ENCODE peak calls at places on chromosomes 11 and 22, in six cellular contexts. One of them, this sample, is unnamed.

GRCh38 chr11:88103337-88104206 is 71.7 kb downstream of the RAB38 start:
- DNase-seq in HepG2: peak; percentile 52
- DNase-seq in K562: peak; percentile 73
- DNase-seq in sigmoid colon: no peak
- DNase-seq in B cell: peak; percentile 14
- DNase-seq in Calu3: peak; percentile 70
- DNase-seq in this sample: peak; percentile 14

GRCh38 chr11:100918551-100919500 is 210.8 kb downstream of the PGR start:
- DNase-seq in Calu3: peak; percentile 24
- DNase-seq in B cell: no peak
- DNase-seq in K562: peak; percentile 7
- DNase-seq in sigmoid colon: no peak
- DNase-seq in HepG2: no peak
- DNase-seq in this sample: no peak

GRCh38 chr11:104547996-104548661 is 350.1 kb downstream of the CASP12 start:
- DNase-seq in Calu3: no peak
- DNase-seq in B cell: no peak
- DNase-seq in HepG2: no peak
- DNase-seq in sigmoid colon: no peak
- DNase-seq in K562: no peak
- DNase-seq in this sample: no peak

GRCh38 chr22:46081036-46081830 is 69.1 kb upstream of the PPARA start:
- DNase-seq in sigmoid colon: peak; percentile 76
- DNase-seq in Calu3: no peak
- DNase-seq in K562: no peak
- DNase-seq in B cell: no peak
- DNase-seq in HepG2: no peak
- DNase-seq in this sample: no peak

GRCh38 chr11:69925366-69926196 is 106.4 kb upstream of the FGF3 start:
- DNase-seq in sigmoid colon: peak; percentile 65
- DNase-seq in K562: no peak
- DNase-seq in B cell: no peak
- DNase-seq in HepG2: no peak
- DNase-seq in Calu3: no peak
- DNase-seq in this sample: peak; percentile 15

GRCh38 chr11:106077609-106078517 is at the start of gene AASDHPPT:
- DNase-seq in K562: peak; percentile 54
- DNase-seq in HepG2: peak; percentile 46
- DNase-seq in B cell: no peak
- DNase-seq in sigmoid colon: no peak
- DNase-seq in Calu3: peak; percentile 4
- DNase-seq in this sample: no peak

GRCh38 chr11:121933694-121934093 is 182.3 kb downstream of the BLID start:
- DNase-seq in HepG2: no peak
- DNase-seq in Calu3: no peak
- DNase-seq in sigmoid colon: no peak
- DNase-seq in K562: no peak
- DNase-seq in B cell: no peak
- DNase-seq in this sample: no peak

GRCh38 chr11:118529584-118530175 is 1.3 kb upstream of the TMEM25 start:
- DNase-seq in B cell: no peak
- DNase-seq in sigmoid colon: no peak
- DNase-seq in HepG2: no peak
- DNase-seq in Calu3: no peak
- DNase-seq in K562: no peak
- DNase-seq in this sample: no peak

GRCh38 chr22:44638966-44639739 is 62.9 kb upstream of the PRR5 start:
- DNase-seq in HepG2: no peak
- DNase-seq in Calu3: no peak
- DNase-seq in K562: no peak
- DNase-seq in B cell: no peak
- DNase-seq in sigmoid colon: peak; percentile 69
- DNase-seq in this sample: no peak

GRCh38 chr22:44645083-44645482 is 56.9 kb upstream of the PRR5 start:
- DNase-seq in B cell: no peak
- DNase-seq in HepG2: peak; percentile 82
- DNase-seq in K562: no peak
- DNase-seq in sigmoid colon: no peak
- DNase-seq in Calu3: no peak
- DNase-seq in this sample: no peak

GRCh38 chr22:46842606-46843005 is 80.2 kb downstream of the TBC1D22A start:
- DNase-seq in HepG2: no peak
- DNase-seq in B cell: no peak
- DNase-seq in Calu3: no peak
- DNase-seq in K562: no peak
- DNase-seq in sigmoid colon: peak; percentile 76
- DNase-seq in this sample: no peak

GRCh38 chr11:92136792-92137191 is 87.8 kb upstream of the FAT3 start:
- DNase-seq in sigmoid colon: no peak
- DNase-seq in Calu3: no peak
- DNase-seq in HepG2: no peak
- DNase-seq in K562: peak; percentile 5
- DNase-seq in B cell: no peak
- DNase-seq in this sample: no peak

GRCh38 chr22:30371981-30372380 is 15.2 kb downstream of the CCDC157 start:
- DNase-seq in sigmoid colon: no peak
- DNase-seq in Calu3: no peak
- DNase-seq in B cell: no peak
- DNase-seq in K562: no peak
- DNase-seq in HepG2: no peak
- DNase-seq in this sample: no peak

GRCh38 chr22:19805821-19806212 is 45.2 kb downstream of the TBX1 start:
- DNase-seq in Calu3: peak; percentile 9
- DNase-seq in B cell: no peak
- DNase-seq in K562: no peak
- DNase-seq in sigmoid colon: no peak
- DNase-seq in HepG2: no peak
- DNase-seq in this sample: no peak

GRCh38 chr11:12189543-12190235 is 79.3 kb downstream of the MICAL2 start:
- DNase-seq in HepG2: no peak
- DNase-seq in K562: no peak
- DNase-seq in sigmoid colon: no peak
- DNase-seq in Calu3: no peak
- DNase-seq in B cell: no peak
- DNase-seq in this sample: no peak

GRCh38 chr22:38267086-38267485 is 5.7 kb downstream of the TMEM184B start:
- DNase-seq in sigmoid colon: no peak
- DNase-seq in Calu3: no peak
- DNase-seq in B cell: no peak
- DNase-seq in K562: peak; percentile 63
- DNase-seq in HepG2: no peak
- DNase-seq in this sample: no peak

GRCh38 chr11:107301886-107302285 is 155.7 kb downstream of the CWF19L2 start:
- DNase-seq in sigmoid colon: no peak
- DNase-seq in K562: no peak
- DNase-seq in HepG2: no peak
- DNase-seq in B cell: no peak
- DNase-seq in Calu3: no peak
- DNase-seq in this sample: no peak

GRCh38 chr22:31081963-31082605 is 966 bp downstream of the SMTN start:
- DNase-seq in sigmoid colon: no peak
- DNase-seq in Calu3: no peak
- DNase-seq in B cell: no peak
- DNase-seq in K562: no peak
- DNase-seq in HepG2: no peak
- DNase-seq in this sample: no peak

GRCh38 chr11:114259124-114259526 is 37.1 kb upstream of the NNMT start:
- DNase-seq in sigmoid colon: peak; percentile 87
- DNase-seq in K562: no peak
- DNase-seq in B cell: peak; percentile 74
- DNase-seq in HepG2: no peak
- DNase-seq in Calu3: no peak
- DNase-seq in this sample: no peak

GRCh38 chr11:3675971-3676370 is 4.8 kb upstream of the CHRNA10 start:
- DNase-seq in B cell: no peak
- DNase-seq in Calu3: no peak
- DNase-seq in sigmoid colon: no peak
- DNase-seq in HepG2: no peak
- DNase-seq in K562: no peak
- DNase-seq in this sample: no peak

GRCh38 chr11:70521475-70522260 is 123.3 kb downstream of the CTTN start:
- DNase-seq in B cell: no peak
- DNase-seq in HepG2: no peak
- DNase-seq in Calu3: no peak
- DNase-seq in sigmoid colon: no peak
- DNase-seq in K562: no peak
- DNase-seq in this sample: no peak

GRCh38 chr11:69218271-69218682 is 62.5 kb downstream of the SMIM38 start:
- DNase-seq in Calu3: no peak
- DNase-seq in B cell: no peak
- DNase-seq in HepG2: no peak
- DNase-seq in K562: no peak
- DNase-seq in sigmoid colon: no peak
- DNase-seq in this sample: no peak

GRCh38 chr11:61827573-61828378 is at the start of gene FADS2:
- DNase-seq in B cell: peak; percentile 71
- DNase-seq in K562: no peak
- DNase-seq in Calu3: peak; percentile 50
- DNase-seq in sigmoid colon: peak; percentile 92
- DNase-seq in HepG2: peak; percentile 55
- DNase-seq in this sample: peak; percentile 65

GRCh38 chr11:94734563-94735275 is 33.4 kb upstream of the AMOTL1 start:
- DNase-seq in sigmoid colon: no peak
- DNase-seq in HepG2: no peak
- DNase-seq in Calu3: no peak
- DNase-seq in B cell: no peak
- DNase-seq in K562: peak; percentile 45
- DNase-seq in this sample: no peak

GRCh38 chr11:128559496-128560103 is 27.8 kb downstream of the ETS1 start:
- DNase-seq in sigmoid colon: no peak
- DNase-seq in B cell: no peak
- DNase-seq in Calu3: no peak
- DNase-seq in K562: no peak
- DNase-seq in HepG2: no peak
- DNase-seq in this sample: no peak

GRCh38 chr22:32079110-32080089 is 36.3 kb downstream of the SLC5A1 start:
- DNase-seq in B cell: no peak
- DNase-seq in K562: no peak
- DNase-seq in HepG2: no peak
- DNase-seq in sigmoid colon: no peak
- DNase-seq in Calu3: peak; percentile 58
- DNase-seq in this sample: no peak

GRCh38 chr11:22337571-22338464 is at the start of gene SLC17A6:
- DNase-seq in Calu3: peak; percentile 32
- DNase-seq in K562: peak; percentile 44
- DNase-seq in B cell: peak; percentile 5
- DNase-seq in HepG2: peak; percentile 21
- DNase-seq in sigmoid colon: no peak
- DNase-seq in this sample: no peak

GRCh38 chr11:122748968-122749687 is 89.2 kb upstream of the CRTAM start:
- DNase-seq in sigmoid colon: peak; percentile 78
- DNase-seq in B cell: peak; percentile 39
- DNase-seq in K562: no peak
- DNase-seq in Calu3: no peak
- DNase-seq in HepG2: no peak
- DNase-seq in this sample: peak; percentile 50

GRCh38 chr11:34501500-34501899 is 12.1 kb downstream of the ELF5 start:
- DNase-seq in Calu3: no peak
- DNase-seq in K562: no peak
- DNase-seq in B cell: no peak
- DNase-seq in HepG2: peak; percentile 92
- DNase-seq in sigmoid colon: no peak
- DNase-seq in this sample: no peak

GRCh38 chr22:45880732-45881523 is 96.0 kb downstream of the WNT7B start:
- DNase-seq in K562: no peak
- DNase-seq in HepG2: no peak
- DNase-seq in sigmoid colon: peak; percentile 54
- DNase-seq in B cell: no peak
- DNase-seq in Calu3: no peak
- DNase-seq in this sample: no peak